ENCODE peak calls at places on chromosome 21, in seven cellular contexts. V, S, K, E, B, L and J are unnamed samples.

GRCh38 chr21:28516011-28516410 is 476.7 kb downstream of the LTN1 start:
- DNase-seq in V (no peak), S (no peak), K (no peak), E (no peak), B (no peak), L (no peak), J (no peak)

GRCh38 chr21:36696640-36697472 is 2.1 kb upstream of the SIM2 start:
- DNase-seq in V (peak), S (no peak), K (peak), E (no peak), B (no peak), L (no peak), J (no peak)

GRCh38 chr21:35648512-35648911 is 411.8 kb downstream of the SETD4 start:
- DNase-seq in V (no peak), S (no peak), K (no peak), E (no peak), B (no peak), L (no peak), J (no peak)

GRCh38 chr21:39633043-39633442 is 20.3 kb downstream of the B3GALT5 start:
- DNase-seq in V (peak), S (no peak), K (no peak), E (no peak), B (no peak), L (peak), J (no peak)

GRCh38 chr21:27171704-27172103 is 204.8 kb upstream of the ADAMTS5 start:
- DNase-seq in V (peak), S (no peak), K (no peak), E (no peak), B (no peak), L (no peak), J (no peak)

GRCh38 chr21:34196996-34197395 is 123.6 kb downstream of the MRPS6 start:
- DNase-seq in V (no peak), S (no peak), K (no peak), E (no peak), B (no peak), L (no peak), J (no peak)

GRCh38 chr21:32131960-32132359 is 146.9 kb downstream of the MIS18A start:
- DNase-seq in V (peak), S (no peak), K (no peak), E (no peak), B (no peak), L (peak), J (peak)

GRCh38 chr21:28410264-28410663 is 582.4 kb downstream of the LTN1 start:
- DNase-seq in V (no peak), S (no peak), K (no peak), E (no peak), B (no peak), L (no peak), J (no peak)

GRCh38 chr21:31554511-31555022 is 104.9 kb upstream of the SOD1 start:
- DNase-seq in V (peak), S (no peak), K (peak), E (no peak), B (no peak), L (peak), J (no peak)

GRCh38 chr21:32048353-32048752 is 175.5 kb downstream of the HUNK start:
- DNase-seq in V (no peak), S (no peak), K (no peak), E (no peak), B (no peak), L (no peak), J (no peak)

GRCh38 chr21:42974832-42975820 is 764 bp downstream of the PKNOX1 start:
- DNase-seq in V (peak), S (no peak), K (peak), E (peak), B (no peak), L (no peak), J (no peak)

GRCh38 chr21:14995695-14996490 is 68.9 kb downstream of the NRIP1 start:
- DNase-seq in V (peak), S (no peak), K (no peak), E (peak), B (no peak), L (no peak), J (peak)

GRCh38 chr21:41247976-41248545 is 68.5 kb upstream of the FAM3B start:
- DNase-seq in V (no peak), S (no peak), K (no peak), E (no peak), B (no peak), L (no peak), J (no peak)
- H3K4me3 ChIP-seq in V (no peak), S (no peak), K (no peak), E (no peak), B (no peak), L (no peak), J (no peak)

DNA sequence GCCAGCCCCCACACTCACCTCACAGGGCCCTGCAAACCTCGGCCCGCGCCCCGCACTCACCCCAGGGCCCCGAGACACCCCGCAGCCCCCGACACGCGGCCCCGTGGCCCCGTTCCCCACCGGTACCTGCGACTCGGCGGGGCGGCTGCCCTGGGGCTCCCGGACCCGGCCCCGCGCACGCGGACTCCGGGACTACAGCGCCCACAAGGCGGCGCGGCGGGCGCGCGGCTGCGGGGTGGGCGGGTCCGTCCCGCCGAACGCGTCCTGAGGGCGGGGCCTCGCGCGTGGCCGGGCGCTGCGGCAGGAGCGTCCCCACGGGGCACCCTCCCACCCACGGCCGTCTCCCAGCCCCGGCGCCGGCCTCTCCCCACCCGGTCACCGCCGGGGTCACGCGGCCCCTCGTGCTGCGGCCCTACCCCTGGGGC is at the start of gene SLC19A1:
- DNase-seq in V (peak), S (peak), K (peak), E (peak), B (no peak), L (no peak), J (no peak)
- TF ChIP-seq CTCF in V (peak), S (peak), K (peak), E (peak), B (no peak), L (peak), J (no peak)

DNA sequence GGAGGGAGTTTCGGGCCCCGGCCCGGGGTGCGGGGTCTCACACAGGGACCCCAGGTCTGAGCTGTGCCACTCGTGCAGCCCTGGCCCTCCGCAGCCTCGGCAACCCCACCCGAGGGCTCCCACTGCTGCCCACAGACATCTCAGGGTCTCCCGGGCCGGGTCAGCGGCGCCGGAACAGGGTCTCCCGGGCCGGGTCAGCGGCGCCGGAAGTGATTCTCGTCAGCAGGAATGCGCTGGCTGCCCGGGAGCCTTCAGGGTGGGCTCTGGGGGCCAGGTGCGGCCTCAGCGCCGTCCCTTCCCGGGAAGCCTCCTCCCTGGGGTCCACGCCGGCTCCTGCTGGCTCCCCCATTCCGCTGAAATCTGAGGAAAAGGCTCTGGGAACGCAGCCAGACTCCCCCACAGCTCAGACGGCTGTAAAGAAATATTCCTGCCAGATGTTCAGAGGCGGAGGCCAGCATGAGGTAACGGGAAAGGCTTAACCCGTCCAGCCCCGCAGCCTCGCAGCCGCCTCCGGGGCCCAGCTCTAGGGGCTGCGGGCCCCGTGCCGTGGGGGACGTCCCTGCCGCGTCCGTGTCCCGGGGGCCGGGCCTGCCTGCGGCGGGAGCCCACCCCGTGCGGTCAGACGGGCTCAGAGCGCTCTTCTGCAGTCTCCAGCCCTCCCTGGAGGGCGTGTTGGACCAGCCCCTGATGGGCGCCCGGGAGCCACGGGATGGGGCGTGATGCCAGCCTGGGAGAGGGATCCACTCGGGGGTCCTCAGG is 8.7 kb upstream of the COL6A1 start:
- DNase-seq in V (peak), S (no peak), K (peak), E (peak), B (no peak), L (no peak), J (no peak)
- H3K4me3 ChIP-seq in V (no peak), S (peak), K (peak), E (peak), B (peak), L (no peak), J (peak)

GRCh38 chr21:44260791-44261190 is 906 bp downstream of the DNMT3L start:
- DNase-seq in V (no peak), S (no peak), K (no peak), E (no peak), B (no peak), L (no peak), J (no peak)
- TF ChIP-seq CTCF in V (no peak), S (no peak), K (no peak), E (no peak), B (no peak), L (no peak), J (no peak)

GRCh38 chr21:44992608-44993031 is 52.8 kb downstream of the SLX9 start:
- DNase-seq in V (no peak), S (no peak), K (no peak), E (no peak), B (no peak), L (no peak), J (no peak)
- H3K4me3 ChIP-seq in V (no peak), S (no peak), K (no peak), E (no peak), B (no peak), L (no peak), J (no peak)

DNA sequence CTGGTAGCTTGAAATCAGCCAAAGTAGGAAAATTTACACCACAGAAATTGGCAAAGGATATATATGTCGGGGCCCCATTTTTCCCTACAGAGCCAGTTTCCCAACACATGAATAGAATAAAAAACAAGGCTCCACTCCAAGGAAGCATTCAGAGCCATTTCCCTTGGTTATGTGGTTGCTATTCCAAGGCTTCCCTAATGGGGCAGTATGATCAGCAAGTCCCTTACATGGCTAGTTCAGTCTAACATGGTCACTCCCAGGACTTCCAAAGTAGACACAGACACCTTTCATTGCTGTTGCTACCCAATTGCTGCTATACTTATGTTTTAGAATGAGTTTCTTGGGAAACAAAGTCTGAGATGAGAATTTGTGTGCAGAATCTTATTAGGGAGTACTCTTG is 93.1 kb downstream of the C21orf91 start:
- DNase-seq in V (peak), S (no peak), K (no peak), E (no peak), B (no peak), L (peak), J (no peak)
- TF ChIP-seq CTCF in V (peak), S (no peak), K (peak), E (no peak), B (peak), L (peak), J (peak)

DNA sequence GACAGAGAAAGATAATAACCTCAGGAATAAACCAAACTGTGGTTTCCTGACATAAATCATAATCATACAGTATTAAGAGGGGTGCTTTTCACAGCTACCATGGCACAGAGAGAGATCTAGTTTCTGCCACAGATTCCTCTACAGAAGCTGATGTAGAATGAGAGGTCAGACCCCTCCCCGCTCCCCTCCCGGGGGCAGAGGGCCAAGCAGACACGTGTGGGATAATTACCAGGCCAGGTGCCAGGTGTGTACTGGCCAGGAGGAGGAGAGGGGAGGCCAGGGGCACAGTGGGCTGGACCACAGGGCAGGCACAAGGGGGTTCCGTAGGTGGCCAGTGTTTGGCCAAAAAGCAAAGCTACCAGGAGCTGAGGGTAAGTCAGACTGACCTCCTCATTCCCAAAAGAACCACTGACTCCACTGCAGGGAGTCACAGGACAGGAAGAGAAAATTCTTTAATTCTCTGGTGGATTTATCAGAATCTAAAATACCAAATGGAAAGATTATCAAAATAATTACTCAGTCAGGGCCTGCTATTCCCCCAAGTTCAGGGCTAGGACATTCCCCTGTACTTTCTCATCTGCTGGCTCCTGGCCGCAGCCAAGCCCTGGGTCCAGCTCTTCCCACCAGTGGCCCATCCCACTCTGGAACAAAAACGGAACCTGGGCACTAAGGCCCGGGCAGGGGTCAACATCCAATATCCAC is 30.0 kb downstream of the C2CD2 start:
- DNase-seq in V (peak), S (no peak), K (no peak), E (no peak), B (no peak), L (no peak), J (no peak)
- H3K4me3 ChIP-seq in V (no peak), S (peak), K (no peak), E (no peak), B (no peak), L (no peak), J (no peak)

DNA sequence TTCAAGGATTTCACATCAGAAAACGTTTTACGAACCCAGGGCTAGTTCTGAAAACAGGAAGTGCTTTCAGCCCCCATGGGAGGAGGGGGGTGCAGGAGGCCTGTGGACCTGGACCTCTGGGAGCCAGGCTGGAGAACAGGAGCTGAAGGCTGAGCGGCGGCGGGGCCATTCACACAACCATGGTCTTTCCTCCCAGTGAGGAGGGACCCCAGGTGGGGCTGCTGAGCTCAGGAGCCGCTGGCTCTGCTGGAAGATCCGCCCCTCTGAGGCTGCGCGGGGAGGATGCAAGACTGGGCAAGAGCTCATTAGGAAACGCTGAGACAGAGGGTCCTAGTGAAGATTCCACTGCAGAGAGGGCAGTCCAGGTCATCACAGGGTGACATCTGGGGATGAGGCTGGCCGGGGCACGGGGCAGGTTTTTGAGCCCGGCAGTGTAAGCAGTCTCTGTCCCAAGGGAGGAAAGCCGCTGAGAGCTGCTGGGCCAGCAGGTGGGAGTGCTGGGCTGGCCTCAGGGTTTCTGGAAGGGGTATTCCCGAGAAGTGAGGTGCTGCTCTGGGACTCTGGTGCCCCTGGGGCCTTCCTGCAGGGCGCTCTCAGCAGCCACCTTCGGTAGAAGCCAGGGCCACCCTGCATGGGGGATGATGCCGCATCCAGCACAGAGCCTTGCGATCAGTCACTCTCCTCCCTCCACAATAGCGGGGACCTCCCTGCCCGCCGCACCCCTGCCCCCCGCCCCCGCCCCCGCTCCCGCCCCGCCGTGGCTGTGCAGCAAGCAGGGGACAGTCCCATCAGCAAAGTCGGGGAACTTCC is 7.5 kb downstream of the MX2 start:
- DNase-seq in V (no peak), S (peak), K (peak), E (no peak), B (no peak), L (no peak), J (no peak)
- TF ChIP-seq CTCF in V (no peak), S (no peak), K (no peak), E (no peak), B (peak), L (peak), J (peak)